ENCODE peak calls at places on chromosomes 13 and 19, in five cellular contexts. T is dorsolateral prefrontal cortex, K is NCI-H1417, A is Calu3, U is frontal cortex. O is an unnamed sample.

GRCh38 chr13:77580748-77581147 is 45.2 kb downstream of the SCEL start:
- DNase-seq in T (no peak), K (no peak), A (no peak), U (no peak), O (no peak)

GRCh38 chr19:41159861-41160260 is 33.2 kb upstream of the CYP2S1 start:
- DNase-seq in T (no peak), K (no peak), A (no peak), U (no peak), O (no peak)

GRCh38 chr19:31139871-31140505 is 209.2 kb downstream of the TSHZ3 start:
- DNase-seq in T (no peak), K (no peak), A (no peak), U (no peak), O (no peak)

GRCh38 chr13:112445411-112446271 is 69.5 kb downstream of the SPACA7 start:
- DNase-seq in T (no peak), K (no peak), A (no peak), U (no peak), O (no peak)

GRCh38 chr13:86087241-86087640 is 288.0 kb upstream of the SLITRK6 start:
- DNase-seq in T (no peak), K (no peak), A (no peak), U (no peak), O (no peak)

GRCh38 chr13:113410472-113411201 is 42.7 kb downstream of the ADPRHL1 start:
- DNase-seq in T (no peak), K (no peak), A (peak), U (no peak), O (no peak)

GRCh38 chr13:35744566-35745203 is 268.2 kb upstream of the MAB21L1 start:
- DNase-seq in T (no peak), K (no peak), A (no peak), U (no peak), O (no peak)

GRCh38 chr13:20495087-20496023 is 30.3 kb downstream of the CRYL1 start:
- DNase-seq in T (peak), K (peak), A (peak), U (peak), O (peak)

GRCh38 chr13:105773887-105774538 is 761.4 kb downstream of the EFNB2 start:
- DNase-seq in T (no peak), K (peak), A (peak), U (no peak), O (no peak)

GRCh38 chr13:79589605-79590511 is 108.9 kb downstream of the NDFIP2 start:
- DNase-seq in T (no peak), K (no peak), A (no peak), U (no peak), O (no peak)

GRCh38 chr19:3471954-3472655 is 8.2 kb downstream of the SMIM24 start:
- DNase-seq in T (no peak), K (no peak), A (peak), U (peak), O (no peak)

GRCh38 chr13:84894749-84895148 is 904.5 kb downstream of the SLITRK6 start:
- DNase-seq in T (no peak), K (no peak), A (no peak), U (no peak), O (no peak)

GRCh38 chr19:10431254-10431942 is 11.1 kb downstream of the PDE4A start:
- DNase-seq in T (no peak), K (no peak), A (no peak), U (no peak), O (no peak)

GRCh38 chr13:111110054-111110453 is 5.1 kb upstream of the ARHGEF7 start:
- DNase-seq in T (no peak), K (no peak), A (no peak), U (no peak), O (no peak)

GRCh38 chr13:29976535-29976934 is 126.1 kb upstream of the UBL3 start:
- DNase-seq in T (no peak), K (no peak), A (no peak), U (no peak), O (no peak)

GRCh38 chr13:111625526-111626315 is 305.3 kb downstream of the TEX29 start:
- DNase-seq in T (no peak), K (no peak), A (no peak), U (no peak), O (no peak)

GRCh38 chr19:33826521-33826920 is 29.9 kb downstream of the KCTD15 start:
- DNase-seq in T (peak), K (no peak), A (no peak), U (no peak), O (no peak)

GRCh38 chr19:44807652-44808462 is 1.0 kb upstream of the BCAM start:
- DNase-seq in T (no peak), K (peak), A (peak), U (peak), O (no peak)

GRCh38 chr19:8366961-8367326 is 3.0 kb downstream of the ANGPTL4 start:
- DNase-seq in T (no peak), K (no peak), A (no peak), U (peak), O (no peak)

GRCh38 chr13:113491418-113491883 is 940 bp upstream of the DCUN1D2 start:
- DNase-seq in T (no peak), K (peak), A (no peak), U (peak), O (no peak)

GRCh38 chr19:10858204-10858828 is 10.1 kb downstream of the C19orf38 start:
- DNase-seq in T (no peak), K (no peak), A (no peak), U (no peak), O (no peak)

GRCh38 chr13:42762917-42763316 is 18.5 kb upstream of the FAM216B start:
- DNase-seq in T (no peak), K (no peak), A (no peak), U (no peak), O (no peak)

GRCh38 chr19:11519138-11519537 is 9.8 kb downstream of the ECSIT start:
- DNase-seq in T (no peak), K (no peak), A (no peak), U (no peak), O (no peak)

GRCh38 chr19:45476349-45476717 is 8.5 kb downstream of the FOSB start:
- DNase-seq in T (no peak), K (no peak), A (no peak), U (no peak), O (no peak)

GRCh38 chr13:38804536-38804935 is 117.7 kb downstream of the FREM2 start:
- DNase-seq in T (no peak), K (no peak), A (peak), U (peak), O (no peak)